ENCODE peak calls at places on chromosomes 7 and 10, in ten cellular contexts. I is brain microvascular endothelial cell, O is heart left ventricle, T is mucosa of descending colon, A is tibial nerve, K is dorsolateral prefrontal cortex, U is progenitor cell of endocrine pancreas, X is choroid plexus epithelial cell, S is NB4, C is GM13976. E is an unnamed sample.

GRCh38 chr7:7201583-7202374 is 19.4 kb downstream of the C1GALT1 start:
- DNase-seq in I (no peak), T (peak), C (peak), S (peak), A (no peak), U (no peak), K (no peak), X (no peak), O (no peak), E (no peak)

GRCh38 chr7:158471716-158472115 is 115.9 kb downstream of the PTPRN2 start:
- DNase-seq in A (no peak), C (no peak), O (no peak), I (no peak), U (no peak), K (no peak), X (no peak), T (no peak), S (no peak), E (no peak)

GRCh38 chr7:92988051-92988450 is 129.7 kb downstream of the SAMD9 start:
- DNase-seq in C (no peak), O (no peak), K (no peak), A (no peak), X (peak), U (no peak), S (peak), T (no peak), I (peak), E (no peak)

GRCh38 chr10:30371954-30372353 is 22.9 kb upstream of the MTPAP start:
- DNase-seq in O (no peak), C (no peak), S (no peak), T (no peak), A (no peak), I (no peak), U (no peak), K (no peak), X (no peak), E (no peak)

GRCh38 chr7:22269963-22270362 is 87.0 kb downstream of the RAPGEF5 start:
- DNase-seq in O (no peak), K (no peak), C (no peak), U (no peak), T (peak), I (no peak), X (no peak), S (no peak), A (no peak), E (no peak)

GRCh38 chr10:70479161-70479531 is 579 bp downstream of the PALD1 start:
- DNase-seq in S (peak), A (no peak), C (no peak), T (no peak), O (peak), I (no peak), K (no peak), X (no peak), U (no peak), E (no peak)

GRCh38 chr7:142865766-142866165 is 10.9 kb downstream of the EPHB6 start:
- DNase-seq in A (no peak), I (no peak), C (no peak), K (no peak), T (no peak), U (no peak), S (no peak), X (no peak), O (no peak), E (no peak)

GRCh38 chr10:26960308-26960707 is 99.5 kb upstream of the ABI1 start:
- DNase-seq in A (no peak), S (no peak), K (no peak), U (no peak), O (no peak), T (no peak), C (no peak), X (no peak), I (no peak), E (no peak)

GRCh38 chr10:63711866-63712716 is 190.9 kb downstream of the REEP3 start:
- DNase-seq in U (no peak), A (peak), K (peak), O (peak), C (no peak), S (no peak), I (peak), X (peak), T (peak), E (peak)

GRCh38 chr10:79346388-79347225 is 662 bp upstream of the PPIF start:
- DNase-seq in K (no peak), I (no peak), T (no peak), S (no peak), C (peak), O (no peak), A (no peak), U (no peak), X (no peak), E (no peak)

GRCh38 chr7:18458830-18459229 is 36.7 kb upstream of the HDAC9 start:
- DNase-seq in A (no peak), S (no peak), K (no peak), C (no peak), X (no peak), O (no peak), U (no peak), I (no peak), T (no peak), E (no peak)

GRCh38 chr10:132992433-132993215 is 50.3 kb upstream of the CFAP46 start:
- DNase-seq in A (no peak), U (no peak), O (peak), C (no peak), X (no peak), S (no peak), I (no peak), T (peak), K (no peak), E (no peak)

GRCh38 chr7:47991270-47991669 is 11.9 kb upstream of the HUS1 start:
- DNase-seq in I (no peak), X (no peak), U (no peak), K (no peak), S (no peak), C (no peak), T (no peak), A (no peak), O (no peak), E (no peak)

GRCh38 chr10:68087338-68088029 is 12.4 kb upstream of the HERC4 start:
- DNase-seq in S (no peak), I (no peak), K (no peak), U (no peak), C (no peak), O (peak), T (no peak), A (no peak), X (no peak), E (no peak)

GRCh38 chr7:123099712-123100111 is 100.1 kb downstream of the SLC13A1 start:
- DNase-seq in O (no peak), I (no peak), K (no peak), S (no peak), U (no peak), X (no peak), C (no peak), T (no peak), A (no peak), E (no peak)

GRCh38 chr10:61000769-61001730 is 57.1 kb upstream of the RHOBTB1 start:
- DNase-seq in S (no peak), O (no peak), A (no peak), U (peak), K (peak), T (peak), X (peak), C (peak), I (no peak), E (no peak)

GRCh38 chr7:131536361-131536849 is 20.0 kb downstream of the PODXL start:
- DNase-seq in I (no peak), C (no peak), O (no peak), K (no peak), S (no peak), T (peak), A (no peak), U (no peak), X (no peak), E (no peak)

GRCh38 chr7:44150966-44151678 is 10.0 kb upstream of the MYL7 start:
- DNase-seq in O (no peak), K (no peak), T (no peak), C (peak), I (no peak), X (no peak), A (no peak), S (no peak), U (no peak), E (no peak)

GRCh38 chr7:38424750-38425463 is 151.5 kb upstream of the TARP start:
- DNase-seq in K (no peak), O (no peak), S (peak), I (no peak), U (no peak), T (no peak), A (no peak), C (no peak), X (peak), E (no peak)
- TF ChIP-seq CTCF in K (no peak), O (no peak), S (peak), I (no peak), U (no peak), T (no peak), A (no peak), C (no peak), X (no peak), E (no peak)

GRCh38 chr10:119149723-119150122 is 15.8 kb downstream of the SFXN4 start:
- DNase-seq in K (peak), X (no peak), A (no peak), U (no peak), T (no peak), C (no peak), O (no peak), I (no peak), S (peak), E (no peak)
- TF ChIP-seq CTCF in K (no peak), X (peak), A (no peak), U (no peak), T (no peak), C (no peak), O (no peak), I (peak), S (peak), E (no peak)

GRCh38 chr7:121021266-121021969 is 32.9 kb downstream of the CPED1 start:
- DNase-seq in X (no peak), O (no peak), T (no peak), S (no peak), C (no peak), K (no peak), U (no peak), I (no peak), A (no peak), E (no peak)

GRCh38 chr7:121023189-121023588 is 34.7 kb downstream of the CPED1 start:
- DNase-seq in O (no peak), A (no peak), X (no peak), I (no peak), U (no peak), T (no peak), K (no peak), S (no peak), C (no peak), E (no peak)

GRCh38 chr7:121024568-121025055 is 36.1 kb downstream of the CPED1 start:
- DNase-seq in T (no peak), C (no peak), U (no peak), O (no peak), K (no peak), I (no peak), A (no peak), S (no peak), X (no peak), E (no peak)

GRCh38 chr7:121026159-121026558 is 37.6 kb downstream of the CPED1 start:
- DNase-seq in X (no peak), T (no peak), O (no peak), K (no peak), C (no peak), A (no peak), I (no peak), U (no peak), S (no peak), E (no peak)

DNA sequence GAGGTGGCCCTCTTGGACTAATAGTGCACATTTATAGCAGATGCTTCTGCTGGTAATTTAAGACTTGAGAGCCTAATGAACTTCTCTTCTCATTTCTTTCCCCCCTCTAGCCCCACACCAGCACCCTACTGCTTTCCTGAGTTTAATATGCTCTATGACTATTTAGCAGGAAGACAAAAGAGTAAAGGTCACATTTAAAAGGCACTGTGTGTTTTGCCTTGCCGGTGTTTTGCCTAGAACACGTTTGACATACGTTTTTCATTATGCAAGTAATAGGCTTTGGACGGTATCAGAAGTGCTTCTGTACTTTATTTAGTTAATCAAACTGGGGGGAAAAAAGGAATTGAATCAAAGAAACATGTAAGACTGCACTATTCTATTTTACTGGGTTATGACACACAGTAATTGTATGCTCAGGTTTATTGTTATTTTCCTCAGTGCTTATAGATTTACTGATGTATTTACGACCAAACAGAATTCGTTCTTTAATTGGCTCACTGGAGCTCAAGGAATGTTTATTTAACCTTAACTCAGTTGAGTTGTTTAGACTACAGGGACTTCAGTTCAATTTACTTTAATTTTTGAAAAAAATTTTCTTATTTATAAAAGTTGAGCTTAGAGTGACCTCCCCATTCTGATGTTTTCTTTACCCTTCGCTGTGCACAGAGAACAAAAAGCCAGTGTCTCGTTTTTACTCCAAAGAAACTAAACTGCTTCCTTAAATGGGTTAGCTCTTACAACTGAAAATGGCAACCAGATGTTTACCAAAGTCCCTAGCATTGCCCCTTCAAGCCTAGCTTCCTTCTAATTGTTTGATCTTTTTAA is 35.4 kb downstream of the CPED1 start:
- DNase-seq in S (no peak), T (no peak), C (no peak), I (no peak), A (no peak), O (no peak), U (no peak), K (no peak), X (peak), E (no peak)
- TF ChIP-seq CTCF in S (no peak), T (no peak), C (no peak), I (no peak), A (no peak), O (no peak), U (no peak), K (no peak), X (no peak), E (no peak)

GRCh38 chr7:8430643-8431042 is 2.8 kb upstream of the NXPH1 start:
- DNase-seq in C (no peak), U (no peak), X (no peak), I (no peak), S (no peak), O (no peak), A (no peak), T (no peak), K (no peak), E (no peak)

GRCh38 chr7:8435597-8436243 is 2.3 kb downstream of the NXPH1 start:
- DNase-seq in O (no peak), T (no peak), K (no peak), I (no peak), C (no peak), U (no peak), S (no peak), X (no peak), A (no peak), E (no peak)

GRCh38 chr7:8435120-8435519 is 1.7 kb downstream of the NXPH1 start:
- DNase-seq in C (no peak), U (no peak), A (no peak), S (no peak), O (no peak), T (no peak), X (no peak), I (no peak), K (no peak), E (no peak)

GRCh38 chr7:8434290-8435002 is 1.0 kb downstream of the NXPH1 start:
- DNase-seq in U (no peak), O (no peak), T (no peak), A (no peak), C (no peak), K (no peak), X (no peak), S (no peak), I (no peak), E (no peak)

GRCh38 chr7:8433477-8434289 is at the start of gene NXPH1:
- DNase-seq in S (no peak), K (no peak), O (peak), T (no peak), I (no peak), C (peak), U (peak), X (no peak), A (no peak), E (no peak)
- TF ChIP-seq CTCF in S (no peak), K (no peak), O (no peak), T (no peak), I (peak), C (no peak), U (peak), X (no peak), A (no peak), E (no peak)

DNA sequence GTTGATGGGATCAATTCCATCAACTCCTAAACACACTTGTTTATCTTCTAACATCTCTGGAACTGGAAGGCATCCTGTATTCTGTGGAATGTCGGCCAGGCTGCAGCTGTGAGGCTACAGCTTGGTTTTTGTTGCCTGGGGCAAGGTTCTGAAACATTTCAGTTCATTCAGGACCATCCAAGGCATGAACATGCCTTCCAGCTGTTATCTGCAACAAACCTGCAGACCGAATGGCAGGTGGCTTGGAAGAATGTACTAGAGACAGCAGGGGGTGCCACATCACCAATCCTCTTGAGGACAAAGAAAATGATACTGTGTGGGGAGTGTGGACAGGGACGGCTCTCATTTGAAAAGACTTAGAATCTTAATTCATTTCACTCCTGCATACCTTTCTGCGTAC is 12.4 kb downstream of the PAPOLB start:
- DNase-seq in S (peak), K (no peak), O (no peak), T (no peak), I (peak), A (no peak), U (no peak), C (peak), X (peak), E (no peak)
- TF ChIP-seq CTCF in S (peak), K (no peak), O (no peak), T (no peak), I (peak), A (peak), U (peak), C (peak), X (peak), E (no peak)

GRCh38 chr7:56087445-56087844 is 5.3 kb downstream of the PHKG1 start:
- DNase-seq in A (no peak), C (no peak), I (no peak), O (no peak), K (no peak), X (no peak), T (no peak), U (no peak), S (no peak), E (no peak)
- TF ChIP-seq CTCF in A (no peak), C (no peak), I (no peak), O (no peak), K (no peak), X (no peak), T (no peak), U (no peak), S (no peak), E (no peak)

DNA sequence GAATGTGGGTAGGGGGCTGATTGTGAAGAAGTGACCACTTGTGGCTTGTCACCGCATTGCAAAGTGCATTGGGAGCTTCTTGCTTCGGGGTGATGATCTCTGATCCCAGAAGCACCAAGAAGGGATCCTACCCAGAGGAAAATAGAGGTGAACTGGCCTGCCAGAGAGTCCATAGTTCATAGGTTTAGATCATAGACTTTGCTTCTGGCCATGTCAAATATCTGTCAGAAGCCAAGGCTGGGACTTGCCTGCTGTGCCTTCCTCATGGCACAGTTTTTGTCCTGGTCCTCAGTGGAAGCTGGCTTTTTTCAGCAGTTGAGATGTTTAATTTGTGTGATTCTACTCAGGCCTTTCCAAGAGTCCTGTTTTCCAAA is 1.1 kb downstream of the ZSWIM8 start:
- DNase-seq in I (no peak), C (no peak), T (no peak), O (no peak), X (no peak), U (no peak), S (no peak), K (no peak), A (no peak), E (no peak)
- TF ChIP-seq CTCF in I (no peak), C (no peak), T (no peak), O (no peak), X (no peak), U (no peak), S (peak), K (no peak), A (no peak), E (no peak)

GRCh38 chr7:16670021-16670420 is 24.0 kb downstream of the BZW2 start:
- DNase-seq in T (no peak), O (no peak), K (no peak), S (no peak), A (no peak), U (no peak), C (no peak), X (peak), I (no peak), E (no peak)

GRCh38 chr7:16667355-16667754 is 21.4 kb downstream of the BZW2 start:
- DNase-seq in C (no peak), U (no peak), T (no peak), I (no peak), K (no peak), O (no peak), S (no peak), X (no peak), A (no peak), E (no peak)

GRCh38 chr7:16668978-16669377 is 23.0 kb downstream of the BZW2 start:
- DNase-seq in C (no peak), O (no peak), A (no peak), K (no peak), X (peak), I (no peak), S (no peak), U (no peak), T (no peak), E (no peak)

GRCh38 chr7:16669581-16669980 is 23.6 kb downstream of the BZW2 start:
- DNase-seq in O (no peak), C (no peak), S (no peak), U (no peak), T (no peak), K (no peak), X (peak), A (no peak), I (no peak), E (no peak)

DNA sequence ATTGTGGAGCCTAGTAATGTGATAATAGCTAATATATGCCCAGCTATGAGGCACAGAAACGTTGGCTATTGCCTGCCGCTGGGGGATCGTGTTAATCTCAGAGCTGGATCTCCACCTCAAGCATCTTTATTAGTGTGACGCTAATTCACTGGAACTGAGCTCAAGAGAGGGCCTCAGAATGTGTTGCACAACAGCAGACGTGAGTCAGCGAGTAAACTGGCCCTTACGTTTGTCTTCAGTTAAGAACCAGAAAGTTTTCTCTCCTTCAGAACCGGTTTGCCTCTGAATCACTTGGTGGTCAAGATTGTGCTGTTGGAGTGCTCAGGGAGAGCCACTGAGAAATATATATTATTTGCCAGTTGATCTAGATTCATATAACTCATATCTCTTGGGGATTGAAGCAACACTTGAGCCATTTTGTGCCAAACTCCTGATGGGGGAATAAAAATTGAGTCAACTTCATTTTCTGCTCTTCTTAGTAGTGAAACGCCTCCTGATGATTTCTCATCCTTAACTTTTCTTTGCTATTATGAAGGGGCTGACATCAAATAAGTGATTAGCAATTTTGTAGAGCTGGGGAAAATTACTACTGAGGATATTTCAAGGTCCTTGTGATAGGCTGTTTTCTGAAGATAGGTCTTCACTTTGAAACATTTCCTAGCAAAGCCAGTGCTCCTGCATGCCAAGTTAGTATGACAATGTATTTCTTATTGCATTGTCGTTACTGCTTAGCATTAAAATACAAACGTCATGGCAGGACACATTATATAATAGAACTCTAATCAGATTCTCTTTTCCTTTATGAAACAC is 22.3 kb downstream of the BZW2 start:
- DNase-seq in K (no peak), T (no peak), O (peak), I (peak), S (peak), A (peak), C (no peak), U (no peak), X (peak), E (no peak)
- TF ChIP-seq CTCF in K (no peak), T (no peak), O (no peak), I (peak), S (peak), A (no peak), C (no peak), U (no peak), X (peak), E (peak)